ENCODE peak calls at places on chromosomes 4 and X, in six cellular contexts. One of them, this sample, is unnamed.

GRCh38 chrX:136880003-136880451 is 498 bp downstream of the RBMX start:
- DNase-seq in CD8-positive, alpha-beta memory T cell: peak; percentile 12
- DNase-seq in CD4-positive, alpha-beta T cell: no peak
- DNase-seq in HCT116: no peak
- DNase-seq in NT2/D1: no peak
- DNase-seq in H9: no peak
- DNase-seq in this sample: peak; percentile 55

GRCh38 chr4:41526628-41527027 is 11.3 kb upstream of the LIMCH1 start:
- DNase-seq in HCT116: no peak
- DNase-seq in NT2/D1: no peak
- DNase-seq in CD4-positive, alpha-beta T cell: no peak
- DNase-seq in H9: no peak
- DNase-seq in CD8-positive, alpha-beta memory T cell: no peak
- DNase-seq in this sample: no peak

GRCh38 chr4:122679946-122680345 is 52.6 kb upstream of the BBS12 start:
- DNase-seq in CD4-positive, alpha-beta T cell: no peak
- DNase-seq in CD8-positive, alpha-beta memory T cell: no peak
- DNase-seq in NT2/D1: no peak
- DNase-seq in H9: no peak
- DNase-seq in HCT116: no peak
- DNase-seq in this sample: no peak

GRCh38 chrX:7083468-7084396 is 63.8 kb upstream of the STS start:
- DNase-seq in HCT116: peak; percentile 23
- DNase-seq in H9: no peak
- DNase-seq in CD4-positive, alpha-beta T cell: no peak
- DNase-seq in NT2/D1: no peak
- DNase-seq in CD8-positive, alpha-beta memory T cell: peak; percentile 16
- DNase-seq in this sample: no peak

GRCh38 chr4:86661006-86661405 is 66.9 kb downstream of the PTPN13 start:
- DNase-seq in HCT116: no peak
- DNase-seq in NT2/D1: no peak
- DNase-seq in CD8-positive, alpha-beta memory T cell: no peak
- DNase-seq in H9: no peak
- DNase-seq in CD4-positive, alpha-beta T cell: no peak
- DNase-seq in this sample: no peak

GRCh38 chrX:7272301-7272700 is 124.3 kb upstream of the PUDP start:
- DNase-seq in HCT116: no peak
- DNase-seq in H9: no peak
- DNase-seq in CD8-positive, alpha-beta memory T cell: no peak
- DNase-seq in CD4-positive, alpha-beta T cell: no peak
- DNase-seq in NT2/D1: no peak
- DNase-seq in this sample: no peak

GRCh38 chr4:99723555-99724450 is 66.2 kb upstream of the C4orf54 start:
- DNase-seq in CD8-positive, alpha-beta memory T cell: no peak
- DNase-seq in NT2/D1: no peak
- DNase-seq in CD4-positive, alpha-beta T cell: no peak
- DNase-seq in H9: peak; percentile 31
- DNase-seq in HCT116: peak; percentile 10
- DNase-seq in this sample: no peak

GRCh38 chrX:11309220-11309619 is 16.0 kb downstream of the AMELX start:
- DNase-seq in CD8-positive, alpha-beta memory T cell: no peak
- DNase-seq in HCT116: no peak
- DNase-seq in H9: no peak
- DNase-seq in CD4-positive, alpha-beta T cell: no peak
- DNase-seq in NT2/D1: no peak
- DNase-seq in this sample: no peak

GRCh38 chrX:108341947-108342346 is 96.3 kb downstream of the COL4A6 start:
- DNase-seq in H9: no peak
- DNase-seq in CD8-positive, alpha-beta memory T cell: no peak
- DNase-seq in HCT116: no peak
- DNase-seq in NT2/D1: no peak
- DNase-seq in CD4-positive, alpha-beta T cell: no peak
- DNase-seq in this sample: no peak

GRCh38 chrX:16839224-16839851 is 30.8 kb downstream of the RBBP7 start:
- DNase-seq in CD8-positive, alpha-beta memory T cell: no peak
- DNase-seq in NT2/D1: no peak
- DNase-seq in HCT116: no peak
- DNase-seq in CD4-positive, alpha-beta T cell: no peak
- DNase-seq in H9: no peak
- DNase-seq in this sample: no peak

GRCh38 chr4:169270156-169270809 is 473 bp downstream of the SH3RF1 start:
- DNase-seq in CD8-positive, alpha-beta memory T cell: no peak
- DNase-seq in CD4-positive, alpha-beta T cell: no peak
- DNase-seq in NT2/D1: no peak
- DNase-seq in H9: peak; percentile 53
- DNase-seq in HCT116: no peak
- DNase-seq in this sample: peak; percentile 57

GRCh38 chr4:181261279-181261678 is 981.9 kb upstream of the TENM3 start:
- DNase-seq in CD8-positive, alpha-beta memory T cell: no peak
- DNase-seq in NT2/D1: no peak
- DNase-seq in H9: no peak
- DNase-seq in CD4-positive, alpha-beta T cell: no peak
- DNase-seq in HCT116: no peak
- DNase-seq in this sample: no peak

GRCh38 chrX:110743679-110744340 is 51.8 kb downstream of the CHRDL1 start:
- DNase-seq in CD8-positive, alpha-beta memory T cell: no peak
- DNase-seq in CD4-positive, alpha-beta T cell: no peak
- DNase-seq in H9: no peak
- DNase-seq in HCT116: no peak
- DNase-seq in NT2/D1: no peak
- DNase-seq in this sample: no peak

GRCh38 chr4:140871368-140871767 is 115.2 kb upstream of the TBC1D9 start:
- DNase-seq in HCT116: no peak
- DNase-seq in CD8-positive, alpha-beta memory T cell: no peak
- DNase-seq in NT2/D1: no peak
- DNase-seq in CD4-positive, alpha-beta T cell: no peak
- DNase-seq in H9: no peak
- DNase-seq in this sample: no peak

GRCh38 chr4:134727696-134728095 is 526.1 kb upstream of the PABPC4L start:
- DNase-seq in H9: no peak
- DNase-seq in CD8-positive, alpha-beta memory T cell: no peak
- DNase-seq in HCT116: no peak
- DNase-seq in NT2/D1: no peak
- DNase-seq in CD4-positive, alpha-beta T cell: no peak
- DNase-seq in this sample: no peak

GRCh38 chrX:69506617-69507499 is 2.7 kb downstream of the NALF2 start:
- DNase-seq in HCT116: no peak
- DNase-seq in CD4-positive, alpha-beta T cell: no peak
- DNase-seq in NT2/D1: no peak
- DNase-seq in CD8-positive, alpha-beta memory T cell: no peak
- DNase-seq in H9: no peak
- DNase-seq in this sample: no peak

GRCh38 chrX:39955621-39956020 is 142.1 kb downstream of the BCOR start:
- DNase-seq in H9: no peak
- DNase-seq in HCT116: no peak
- DNase-seq in NT2/D1: no peak
- DNase-seq in CD8-positive, alpha-beta memory T cell: no peak
- DNase-seq in CD4-positive, alpha-beta T cell: no peak
- DNase-seq in this sample: no peak

GRCh38 chr4:55553442-55553841 is 6.7 kb upstream of the CLOCK start:
- DNase-seq in CD8-positive, alpha-beta memory T cell: peak; percentile 8
- DNase-seq in H9: peak; percentile 62
- DNase-seq in NT2/D1: no peak
- DNase-seq in HCT116: no peak
- DNase-seq in CD4-positive, alpha-beta T cell: no peak
- DNase-seq in this sample: no peak

GRCh38 chrX:69531031-69531755 is 27.1 kb downstream of the NALF2 start:
- DNase-seq in HCT116: no peak
- DNase-seq in CD8-positive, alpha-beta memory T cell: no peak
- DNase-seq in CD4-positive, alpha-beta T cell: no peak
- DNase-seq in NT2/D1: no peak
- DNase-seq in H9: no peak
- DNase-seq in this sample: no peak

GRCh38 chr4:138334346-138335016 is 92.3 kb upstream of the SLC7A11 start:
- DNase-seq in CD8-positive, alpha-beta memory T cell: no peak
- DNase-seq in H9: no peak
- DNase-seq in NT2/D1: no peak
- DNase-seq in HCT116: no peak
- DNase-seq in CD4-positive, alpha-beta T cell: no peak
- DNase-seq in this sample: peak; percentile 39

GRCh38 chrX:108312938-108313337 is 125.3 kb downstream of the COL4A6 start:
- DNase-seq in CD8-positive, alpha-beta memory T cell: no peak
- DNase-seq in HCT116: peak; percentile 55
- DNase-seq in NT2/D1: no peak
- DNase-seq in H9: peak; percentile 73
- DNase-seq in CD4-positive, alpha-beta T cell: no peak
- DNase-seq in this sample: no peak

GRCh38 chr4:89549907-89550306 is 242.3 kb upstream of the GPRIN3 start:
- DNase-seq in H9: no peak
- DNase-seq in CD4-positive, alpha-beta T cell: no peak
- DNase-seq in CD8-positive, alpha-beta memory T cell: no peak
- DNase-seq in NT2/D1: no peak
- DNase-seq in HCT116: no peak
- DNase-seq in this sample: no peak

GRCh38 chr4:98794565-98795205 is 134.2 kb downstream of the EIF4E start:
- DNase-seq in H9: peak; percentile 47
- DNase-seq in CD8-positive, alpha-beta memory T cell: no peak
- DNase-seq in NT2/D1: no peak
- DNase-seq in HCT116: no peak
- DNase-seq in CD4-positive, alpha-beta T cell: no peak
- DNase-seq in this sample: no peak

GRCh38 chr4:87497141-87497540 is 32.0 kb downstream of the SPARCL1 start:
- DNase-seq in NT2/D1: no peak
- DNase-seq in CD8-positive, alpha-beta memory T cell: no peak
- DNase-seq in CD4-positive, alpha-beta T cell: no peak
- DNase-seq in HCT116: no peak
- DNase-seq in H9: no peak
- DNase-seq in this sample: no peak

GRCh38 chrX:101659601-101660063 is at the start of gene ARMCX2:
- DNase-seq in HCT116: no peak
- DNase-seq in NT2/D1: peak; percentile 44
- DNase-seq in CD4-positive, alpha-beta T cell: no peak
- DNase-seq in H9: peak; percentile 62
- DNase-seq in CD8-positive, alpha-beta memory T cell: no peak
- DNase-seq in this sample: peak; percentile 41

GRCh38 chr4:36278789-36279188 is 2.6 kb upstream of the DTHD1 start:
- DNase-seq in H9: no peak
- DNase-seq in HCT116: no peak
- DNase-seq in CD8-positive, alpha-beta memory T cell: no peak
- DNase-seq in CD4-positive, alpha-beta T cell: no peak
- DNase-seq in NT2/D1: no peak
- DNase-seq in this sample: no peak

DNA sequence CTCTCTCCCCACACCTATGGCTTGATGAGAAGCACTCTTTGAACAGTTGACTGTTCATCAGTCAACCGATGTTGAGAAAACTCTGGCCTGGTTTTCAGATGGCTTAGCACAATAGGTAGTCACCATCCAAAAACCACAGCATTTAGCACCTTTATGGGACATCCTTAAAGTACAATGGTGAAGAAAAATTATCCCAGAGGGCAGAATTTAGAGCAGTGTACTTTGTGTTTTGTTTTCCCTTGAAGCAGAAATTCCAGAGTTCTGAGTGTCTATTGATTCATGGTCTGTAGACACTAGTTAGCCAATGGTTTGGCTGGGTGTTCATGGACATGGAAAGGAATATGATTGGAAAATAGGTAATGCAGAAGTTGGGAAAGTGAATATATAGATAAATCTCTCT is 487.0 kb downstream of the PDHA2 start:
- DNase-seq in CD4-positive, alpha-beta T cell: no peak
- DNase-seq in H9: no peak
- DNase-seq in HCT116: no peak
- DNase-seq in CD8-positive, alpha-beta memory T cell: no peak
- DNase-seq in NT2/D1: no peak
- DNase-seq in this sample: no peak
- H3K9me3 ChIP-seq in CD4-positive, alpha-beta T cell: no peaks in the 10 kb centered on the region
- H3K9me3 ChIP-seq in H9: no peaks in the 10 kb centered on the region
- H3K9me3 ChIP-seq in HCT116: no peaks in the 10 kb centered on the region
- H3K9me3 ChIP-seq in CD8-positive, alpha-beta memory T cell: no peaks in the 10 kb centered on the region
- H3K9me3 ChIP-seq in NT2/D1: no peaks in the 10 kb centered on the region
- H3K9me3 ChIP-seq in this sample: no peaks in the 10 kb centered on the region

DNA sequence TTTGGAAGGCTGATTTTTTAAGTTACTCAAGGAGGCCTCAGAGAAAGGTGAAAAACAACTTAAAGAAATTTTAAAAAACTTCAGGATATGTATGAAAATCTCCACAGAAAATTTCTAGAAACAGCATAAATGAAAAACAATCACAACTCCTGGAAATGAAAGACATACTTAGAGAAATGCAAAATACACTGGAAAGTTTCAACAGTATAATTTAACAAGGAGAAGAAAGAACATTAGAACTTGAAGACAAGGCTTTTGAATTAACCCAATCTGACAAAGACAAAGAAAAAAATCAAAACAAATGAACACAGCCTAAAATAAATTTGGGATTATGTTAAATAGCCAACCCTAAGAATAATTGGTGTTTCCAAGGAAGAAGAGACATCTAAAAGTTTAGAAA is 300.5 kb downstream of the ANTXR2 start:
- DNase-seq in HCT116: no peak
- DNase-seq in CD8-positive, alpha-beta memory T cell: no peak
- DNase-seq in H9: no peak
- DNase-seq in NT2/D1: no peak
- DNase-seq in CD4-positive, alpha-beta T cell: no peak
- DNase-seq in this sample: no peak
- H3K9me3 ChIP-seq in HCT116: no peaks in the 10 kb centered on the region
- H3K9me3 ChIP-seq in CD8-positive, alpha-beta memory T cell: no peaks in the 10 kb centered on the region
- H3K9me3 ChIP-seq in H9: no peaks in the 10 kb centered on the region
- H3K9me3 ChIP-seq in NT2/D1: no peaks in the 10 kb centered on the region
- H3K9me3 ChIP-seq in CD4-positive, alpha-beta T cell: peaks cover 14% of the 10 kb centered on the region
- H3K9me3 ChIP-seq in this sample: no peaks in the 10 kb centered on the region

GRCh38 chrX:154367474-154368308 is 6.7 kb downstream of the FLNA start:
- DNase-seq in CD4-positive, alpha-beta T cell: no peak
- DNase-seq in H9: no peak
- DNase-seq in CD8-positive, alpha-beta memory T cell: no peak
- DNase-seq in NT2/D1: no peak
- DNase-seq in HCT116: no peak
- DNase-seq in this sample: peak; percentile 52
- H3K9me3 ChIP-seq in CD4-positive, alpha-beta T cell: no peaks in the 10 kb centered on the region
- H3K9me3 ChIP-seq in H9: peaks cover 8% of the 10 kb centered on the region
- H3K9me3 ChIP-seq in CD8-positive, alpha-beta memory T cell: no peaks in the 10 kb centered on the region
- H3K9me3 ChIP-seq in NT2/D1: no peaks in the 10 kb centered on the region
- H3K9me3 ChIP-seq in HCT116: no peaks in the 10 kb centered on the region
- H3K9me3 ChIP-seq in this sample: no peaks in the 10 kb centered on the region

DNA sequence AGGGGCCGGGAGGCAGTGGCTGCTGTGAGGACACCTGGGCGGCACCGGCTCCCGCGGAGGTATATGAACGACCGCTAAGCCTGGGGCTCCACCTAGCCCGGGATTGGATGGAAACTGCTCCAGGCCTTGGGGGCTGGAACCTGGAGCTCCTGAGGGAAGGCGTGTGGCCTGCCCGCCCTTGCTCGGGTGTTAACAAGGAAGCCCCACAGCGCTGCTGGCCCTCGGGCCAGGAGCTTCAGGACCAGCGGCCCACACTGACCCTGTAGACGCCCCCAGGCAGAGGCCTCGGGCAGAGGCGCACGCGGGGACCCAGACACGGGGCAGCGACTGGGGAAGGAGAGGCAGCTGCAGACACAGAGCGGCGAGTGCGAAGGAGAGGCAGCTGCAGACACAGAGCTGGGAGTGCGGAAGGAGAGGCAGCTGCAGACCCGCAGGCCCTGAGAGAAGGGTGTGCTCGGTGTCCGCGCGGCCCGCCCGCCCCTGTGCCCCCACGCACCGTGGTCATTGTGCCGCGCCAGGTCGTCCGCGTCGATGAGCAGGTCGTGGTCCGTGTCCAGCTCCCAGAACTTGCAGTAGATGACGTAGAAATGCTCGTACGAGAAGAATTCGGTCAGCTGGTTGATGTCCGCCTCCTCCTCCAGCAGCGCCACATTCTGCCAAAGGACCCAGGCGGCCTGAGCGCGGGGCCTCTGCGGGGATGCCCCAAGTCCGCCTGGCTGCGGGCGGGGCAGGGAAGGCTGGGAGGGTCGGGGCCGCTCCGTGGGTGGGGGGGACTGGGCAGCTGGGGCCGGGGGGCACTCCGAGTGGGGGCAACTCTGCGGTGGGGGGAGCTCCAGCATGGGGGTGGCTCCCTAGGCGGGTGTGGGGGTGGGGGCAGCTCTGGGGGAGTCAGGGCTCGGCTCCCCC is 26.7 kb upstream of the GTPBP6 start:
- DNase-seq in HCT116: no peak
- DNase-seq in H9: no peak
- DNase-seq in CD8-positive, alpha-beta memory T cell: no peak
- DNase-seq in NT2/D1: no peak
- DNase-seq in CD4-positive, alpha-beta T cell: no peak
- DNase-seq in this sample: peak; percentile 65
- H3K9me3 ChIP-seq in HCT116: no peaks in the 10 kb centered on the region
- H3K9me3 ChIP-seq in H9: no peaks in the 10 kb centered on the region
- H3K9me3 ChIP-seq in CD8-positive, alpha-beta memory T cell: no peaks in the 10 kb centered on the region
- H3K9me3 ChIP-seq in NT2/D1: no peaks in the 10 kb centered on the region
- H3K9me3 ChIP-seq in CD4-positive, alpha-beta T cell: no peaks in the 10 kb centered on the region
- H3K9me3 ChIP-seq in this sample: no peaks in the 10 kb centered on the region